ENCODE peak calls at places on chromosomes 3 and 15, in nine cellular contexts. F is HCT116, V is HepG2, G is sigmoid colon, D is stomach, B is endothelial cell of umbilical vein, C is SK-N-SH, I is esophagus muscularis mucosa, U is suprapubic skin. S is an unnamed sample.

GRCh38 chr3:115790759-115791158 is 167.4 kb downstream of the GAP43 start:
- DNase-seq in G (no peak), B (peak; percentile 75), U (no peak), V (peak; percentile 84), C (peak; percentile 42), F (peak; percentile 94), D (no peak), I (no peak), S (no peak)

GRCh38 chr3:52005571-52005986 is 9.9 kb upstream of the RPL29 start:
- DNase-seq in V (no peak), U (no peak), F (no peak), C (peak; percentile 71), B (peak; percentile 53), I (no peak), G (no peak), D (peak; percentile 52), S (peak; percentile 85)

GRCh38 chr15:89633585-89633984 is 21.7 kb downstream of the KIF7 start:
- DNase-seq in D (peak; percentile 13), F (no peak), G (no peak), U (peak; percentile 56), B (no peak), I (no peak), C (no peak), V (no peak), S (no peak)

GRCh38 chr3:13579089-13579488 is 30.2 kb downstream of the FBLN2 start:
- DNase-seq in B (no peak), G (no peak), C (no peak), I (no peak), D (no peak), F (no peak), U (no peak), V (no peak), S (no peak)

GRCh38 chr3:145939431-145939830 is 221.6 kb downstream of the PLOD2 start:
- DNase-seq in I (no peak), F (no peak), D (peak; percentile 31), C (no peak), B (no peak), V (peak; percentile 8), G (no peak), U (no peak), S (no peak)

GRCh38 chr3:108713801-108714200 is 43.4 kb downstream of the RETNLB start:
- DNase-seq in F (no peak), U (no peak), V (no peak), B (no peak), I (no peak), G (no peak), D (no peak), C (no peak), S (no peak)

GRCh38 chr3:184952671-184953070 is 140.7 kb downstream of the VPS8 start:
- DNase-seq in C (no peak), U (no peak), V (no peak), D (no peak), B (no peak), F (no peak), G (no peak), I (no peak), S (no peak)

GRCh38 chr3:150372320-150373118 is 35.6 kb upstream of the TSC22D2 start:
- DNase-seq in D (no peak), B (peak; percentile 47), F (no peak), V (peak; percentile 79), G (no peak), U (no peak), C (no peak), I (no peak), S (no peak)

GRCh38 chr3:161691677-161692076 is 195.1 kb downstream of the OTOL1 start:
- DNase-seq in I (no peak), G (no peak), B (no peak), F (no peak), C (no peak), V (no peak), D (no peak), U (no peak), S (no peak)

GRCh38 chr3:178485756-178486155 is 50.5 kb upstream of the KCNMB2 start:
- DNase-seq in D (no peak), G (no peak), C (no peak), U (no peak), I (no peak), F (no peak), B (no peak), V (no peak), S (no peak)

GRCh38 chr15:50067254-50067653 is 51.8 kb downstream of the ATP8B4 start:
- DNase-seq in G (no peak), B (no peak), F (no peak), I (no peak), C (no peak), U (no peak), D (no peak), V (no peak), S (no peak)

GRCh38 chr15:48889925-48890324 is 12.0 kb downstream of the EID1 start:
- DNase-seq in I (no peak), G (no peak), U (no peak), C (no peak), V (no peak), F (no peak), D (no peak), B (no peak), S (no peak)

GRCh38 chr15:48896775-48897143 is 18.8 kb downstream of the EID1 start:
- DNase-seq in I (no peak), B (no peak), C (no peak), U (no peak), F (no peak), D (no peak), G (no peak), V (no peak), S (no peak)

GRCh38 chr15:48891229-48891765 is 13.4 kb downstream of the EID1 start:
- DNase-seq in U (no peak), F (no peak), G (no peak), B (no peak), C (no peak), D (no peak), V (no peak), I (no peak), S (no peak)

GRCh38 chr15:48890375-48890972 is 12.5 kb downstream of the EID1 start:
- DNase-seq in U (no peak), G (no peak), C (no peak), B (no peak), F (no peak), V (no peak), I (no peak), D (no peak), S (no peak)

DNA sequence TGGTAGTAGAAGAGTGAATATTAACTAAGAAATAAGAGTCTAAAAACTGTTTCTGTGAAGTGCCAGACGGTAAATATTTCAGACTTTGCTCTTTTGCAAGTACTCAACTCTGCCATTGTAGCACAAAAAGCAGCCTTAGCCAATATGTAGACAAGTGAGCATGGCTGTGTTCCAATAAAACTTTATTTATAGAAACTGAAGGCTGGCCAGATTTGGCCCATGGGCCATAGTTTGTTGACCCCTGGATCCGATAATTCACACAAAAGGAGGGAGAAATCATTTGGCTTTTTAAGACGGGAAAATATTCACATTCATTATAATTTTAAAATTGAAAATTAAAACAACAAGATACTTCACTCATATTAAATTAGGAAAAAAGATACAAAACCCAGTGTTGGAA is 15.4 kb downstream of the EID1 start:
- DNase-seq in V (no peak), C (no peak), U (no peak), B (no peak), G (no peak), D (no peak), F (no peak), I (no peak), S (no peak)
- TF ChIP-seq POLR2AphosphoS5 in V (no peak), C (no peak), U (no peak), B (no peak), G (no peak), D (no peak), F (no peak), I (no peak), S (no peak)

GRCh38 chr15:42691308-42691707 is 45.6 kb downstream of the CDAN1 start:
- DNase-seq in F (no peak), I (no peak), U (no peak), C (no peak), G (no peak), D (no peak), B (no peak), V (no peak), S (no peak)
- TF ChIP-seq POLR2AphosphoS5 in F (no peak), I (no peak), U (no peak), C (no peak), G (no peak), D (no peak), B (no peak), V (no peak), S (no peak)

GRCh38 chr15:58548308-58549012 is 116.7 kb downstream of the LIPC start:
- DNase-seq in G (no peak), V (no peak), C (no peak), I (no peak), D (peak; percentile 11), F (no peak), B (no peak), U (no peak), S (no peak)
- TF ChIP-seq POLR2AphosphoS5 in G (no peak), V (no peak), C (no peak), I (no peak), D (no peak), F (no peak), B (no peak), U (no peak), S (no peak)

DNA sequence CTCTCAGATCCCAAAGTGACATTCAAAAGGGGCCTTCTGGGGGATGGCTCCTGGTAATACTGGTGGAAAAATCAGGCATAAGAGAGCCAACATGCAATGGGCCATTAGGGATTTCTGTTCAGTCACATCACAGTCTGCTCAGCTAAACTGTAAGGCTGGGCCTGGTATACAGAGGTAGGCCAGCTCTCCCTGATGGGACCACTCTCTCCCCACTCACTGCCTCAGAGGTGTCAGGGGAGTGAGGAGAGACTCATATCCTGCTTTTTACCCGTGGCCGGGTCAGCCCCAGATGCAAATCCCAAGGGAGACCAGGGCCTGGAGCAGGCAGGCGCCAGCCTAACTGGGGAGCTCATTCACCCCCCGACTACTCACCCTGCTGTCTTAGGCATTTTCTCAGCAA is 48.1 kb upstream of the TPM1 start:
- DNase-seq in G (no peak), U (no peak), C (no peak), V (no peak), D (no peak), F (no peak), B (no peak), I (no peak), S (no peak)
- TF ChIP-seq POLR2AphosphoS5 in G (no peak), U (no peak), C (no peak), V (no peak), D (no peak), F (no peak), B (no peak), I (no peak), S (no peak)